ENCODE peak calls at places on chromosomes 11 and 22, in four cellular contexts. T is aorta, Y is cerebellar cortex, J is body of pancreas. M is an unnamed sample.

GRCh38 chr11:34890089-34890488 is 26.1 kb downstream of the APIP start:
- DNase-seq in T (no peak), J (no peak), Y (no peak), M (peak)

GRCh38 chr11:16933756-16934603 is 80.2 kb downstream of the PLEKHA7 start:
- DNase-seq in J (peak), Y (no peak), T (no peak), M (no peak)

GRCh38 chr11:10998674-10999073 is 140.8 kb upstream of the ZBED5 start:
- DNase-seq in J (no peak), T (no peak), Y (no peak), M (no peak)

GRCh38 chr11:78212586-78213371 is 24.1 kb downstream of the USP35 start:
- DNase-seq in J (peak), T (peak), Y (no peak), M (peak)

GRCh38 chr11:62193954-62194353 is 3.9 kb downstream of the SCGB1D1 start:
- DNase-seq in Y (no peak), T (no peak), J (no peak), M (no peak)

GRCh38 chr11:1568451-1568911 is 3.6 kb downstream of the DUSP8 start:
- DNase-seq in Y (no peak), J (peak), T (peak), M (no peak)

GRCh38 chr22:35995772-35996171 is 32.9 kb downstream of the RBFOX2 start:
- DNase-seq in Y (no peak), J (peak), T (peak), M (no peak)

GRCh38 chr22:32203181-32204105 is 1.4 kb downstream of the RFPL2 start:
- DNase-seq in J (no peak), T (no peak), Y (no peak), M (no peak)

GRCh38 chr22:37999640-38000272 is 15.4 kb upstream of the SOX10 start:
- DNase-seq in J (peak), T (no peak), Y (peak), M (no peak)

GRCh38 chr11:72586591-72587090 is 87.6 kb downstream of the PDE2A start:
- DNase-seq in Y (no peak), J (no peak), T (peak), M (no peak)

GRCh38 chr11:2174361-2174760 is 2.7 kb upstream of the TH start:
- DNase-seq in J (no peak), Y (no peak), T (no peak), M (no peak)

GRCh38 chr11:108551653-108552462 is 41.7 kb downstream of the EXPH5 start:
- DNase-seq in J (no peak), Y (no peak), T (no peak), M (no peak)

GRCh38 chr11:36713715-36714114 is 115.7 kb upstream of the RAG2 start:
- DNase-seq in Y (no peak), J (no peak), T (no peak), M (peak)

GRCh38 chr11:84117394-84117793 is 831.2 kb upstream of the CCDC90B start:
- DNase-seq in J (no peak), T (no peak), Y (no peak), M (no peak)

GRCh38 chr11:12376259-12376971 is 956 bp upstream of the PARVA start:
- DNase-seq in T (no peak), Y (peak), J (peak), M (no peak)

GRCh38 chr22:45584621-45585436 is 82.1 kb downstream of the FBLN1 start:
- DNase-seq in J (no peak), Y (no peak), T (peak), M (no peak)